ENCODE peak calls at places on chromosomes 11 and 22, in eight cellular contexts. N is skeletal muscle cell; T is lower lobe of right lung; J is DND-41; I is CD4-positive, CD25-positive, alpha-beta regulatory T cell; G is GM12865; U is astrocyte of the spinal cord; Z is endothelial cell of umbilical vein. Q is an unnamed sample.

GRCh38 chr11:3933165-3933628 is 77.7 kb downstream of the STIM1 start:
- DNase-seq in N (no peak), T (no peak), J (no peak), I (no peak), G (no peak), U (no peak), Z (no peak), Q (no peak)

GRCh38 chr11:26319906-26320305 is 12.0 kb upstream of the ANO3 start:
- DNase-seq in N (no peak), T (no peak), J (no peak), I (no peak), G (no peak), U (peak), Z (no peak), Q (no peak)

GRCh38 chr11:9662273-9662672 is 1.6 kb upstream of the SWAP70 start:
- DNase-seq in N (no peak), T (peak), J (no peak), I (no peak), G (peak), U (no peak), Z (no peak), Q (no peak)

GRCh38 chr22:25148149-25148691 is 51.4 kb upstream of the CRYBB3 start:
- DNase-seq in N (no peak), T (no peak), J (no peak), I (no peak), G (no peak), U (no peak), Z (peak), Q (no peak)

GRCh38 chr22:46432164-46433068 is 96.9 kb downstream of the TRMU start:
- DNase-seq in N (no peak), T (no peak), J (peak), I (peak), G (peak), U (no peak), Z (no peak), Q (peak)

GRCh38 chr11:123180574-123180973 is 14.5 kb downstream of the CLMP start:
- DNase-seq in N (no peak), T (no peak), J (no peak), I (no peak), G (no peak), U (no peak), Z (no peak), Q (no peak)

GRCh38 chr11:46160100-46160499 is 38.8 kb upstream of the PHF21A start:
- DNase-seq in N (no peak), T (no peak), J (no peak), I (no peak), G (no peak), U (no peak), Z (no peak), Q (no peak)

GRCh38 chr11:11253487-11253886 is 99.6 kb downstream of the CSNK2A3 start:
- DNase-seq in N (no peak), T (no peak), J (no peak), I (no peak), G (no peak), U (no peak), Z (no peak), Q (no peak)

GRCh38 chr22:30868663-30869385 is 99.8 kb downstream of the MORC2 start:
- DNase-seq in N (peak), T (peak), J (peak), I (no peak), G (no peak), U (peak), Z (peak), Q (peak)

GRCh38 chr11:2447951-2448650 is 3.3 kb downstream of the KCNQ1 start:
- DNase-seq in N (no peak), T (no peak), J (no peak), I (no peak), G (no peak), U (no peak), Z (no peak), Q (no peak)

GRCh38 chr11:103659138-103659734 is 377.2 kb upstream of the DDI1 start:
- DNase-seq in N (no peak), T (no peak), J (no peak), I (no peak), G (no peak), U (no peak), Z (peak), Q (no peak)

GRCh38 chr11:69605737-69606526 is 35.0 kb upstream of the CCND1 start:
- DNase-seq in N (no peak), T (no peak), J (no peak), I (no peak), G (no peak), U (no peak), Z (no peak), Q (no peak)

GRCh38 chr22:19504900-19505734 is 19.1 kb downstream of the CLDN5 start:
- DNase-seq in N (no peak), T (no peak), J (peak), I (no peak), G (no peak), U (no peak), Z (no peak), Q (peak)

GRCh38 chr22:44404341-44405020 is 91.7 kb upstream of the SHISAL1 start:
- DNase-seq in N (no peak), T (no peak), J (no peak), I (no peak), G (no peak), U (no peak), Z (no peak), Q (no peak)

GRCh38 chr22:32771761-32772160 is 29.7 kb upstream of the TIMP3 start:
- DNase-seq in N (no peak), T (no peak), J (peak), I (no peak), G (no peak), U (no peak), Z (no peak), Q (peak)

GRCh38 chr11:79440451-79441158 is at the start of gene TENM4:
- DNase-seq in N (peak), T (peak), J (no peak), I (no peak), G (peak), U (peak), Z (peak), Q (no peak)

GRCh38 chr11:130037058-130037457 is 32.6 kb upstream of the APLP2 start:
- DNase-seq in N (peak), T (no peak), J (no peak), I (no peak), G (no peak), U (peak), Z (peak), Q (no peak)

GRCh38 chr11:19656140-19656541 is 56.5 kb upstream of the NAV2 start:
- DNase-seq in N (no peak), T (no peak), J (no peak), I (no peak), G (no peak), U (no peak), Z (no peak), Q (no peak)

GRCh38 chr11:18617688-18618340 is 16.3 kb downstream of the SPTY2D1 start:
- DNase-seq in N (no peak), T (no peak), J (peak), I (peak), G (peak), U (peak), Z (peak), Q (peak)

GRCh38 chr11:117876341-117877119 is at the start of gene FXYD6:
- DNase-seq in N (no peak), T (no peak), J (peak), I (no peak), G (no peak), U (peak), Z (no peak), Q (no peak)

GRCh38 chr11:124801636-124802312 is 1.6 kb upstream of the MSANTD2 start:
- DNase-seq in N (no peak), T (no peak), J (no peak), I (no peak), G (no peak), U (no peak), Z (no peak), Q (no peak)

GRCh38 chr11:94588366-94588952 is 21.3 kb downstream of the PIWIL4 start:
- DNase-seq in N (no peak), T (no peak), J (no peak), I (no peak), G (no peak), U (no peak), Z (no peak), Q (no peak)

GRCh38 chr11:3674189-3674588 is 3.0 kb upstream of the CHRNA10 start:
- DNase-seq in N (peak), T (no peak), J (no peak), I (no peak), G (no peak), U (peak), Z (peak), Q (no peak)

GRCh38 chr22:24707477-24707816 is 67.1 kb downstream of the PIWIL3 start:
- DNase-seq in N (no peak), T (no peak), J (no peak), I (no peak), G (no peak), U (no peak), Z (no peak), Q (no peak)

GRCh38 chr11:61378713-61379313 is 13.6 kb upstream of the TMEM216 start:
- DNase-seq in N (peak), T (no peak), J (no peak), I (no peak), G (no peak), U (peak), Z (no peak), Q (no peak)

GRCh38 chr11:46918087-46918751 is at the start of gene LRP4:
- DNase-seq in N (no peak), T (no peak), J (peak), I (peak), G (peak), U (no peak), Z (no peak), Q (no peak)

GRCh38 chr22:50726643-50727340 is 11.2 kb upstream of the ACR start:
- DNase-seq in N (no peak), T (peak), J (no peak), I (no peak), G (no peak), U (no peak), Z (no peak), Q (no peak)

GRCh38 chr11:126282361-126282741 is 542 bp upstream of the TIRAP start:
- DNase-seq in N (no peak), T (no peak), J (no peak), I (peak), G (peak), U (peak), Z (no peak), Q (no peak)

GRCh38 chr22:27124336-27125023 is 467.1 kb downstream of the MIAT start:
- DNase-seq in N (no peak), T (no peak), J (no peak), I (no peak), G (no peak), U (no peak), Z (no peak), Q (no peak)

GRCh38 chr11:111162306-111162705 is 83.2 kb upstream of the POU2AF2 start:
- DNase-seq in N (no peak), T (no peak), J (no peak), I (no peak), G (no peak), U (peak), Z (no peak), Q (peak)

GRCh38 chr22:48586799-48587185 is 1240.9 kb downstream of the BRD1 start:
- DNase-seq in N (no peak), T (peak), J (no peak), I (no peak), G (no peak), U (no peak), Z (no peak), Q (no peak)

GRCh38 chr22:25898707-25899365 is 156.8 kb downstream of the MYO18B start:
- DNase-seq in N (no peak), T (no peak), J (no peak), I (no peak), G (peak), U (no peak), Z (no peak), Q (peak)

GRCh38 chr11:94623120-94623735 is 56.1 kb downstream of the PIWIL4 start:
- DNase-seq in N (peak), T (no peak), J (peak), I (peak), G (peak), U (peak), Z (peak), Q (peak)

GRCh38 chr11:111006207-111006606 is 239.3 kb upstream of the POU2AF2 start:
- DNase-seq in N (no peak), T (no peak), J (no peak), I (no peak), G (no peak), U (no peak), Z (no peak), Q (no peak)

GRCh38 chr22:22573047-22573889 is 14.2 kb upstream of the PRAME start:
- DNase-seq in N (no peak), T (no peak), J (no peak), I (no peak), G (no peak), U (no peak), Z (no peak), Q (no peak)

DNA sequence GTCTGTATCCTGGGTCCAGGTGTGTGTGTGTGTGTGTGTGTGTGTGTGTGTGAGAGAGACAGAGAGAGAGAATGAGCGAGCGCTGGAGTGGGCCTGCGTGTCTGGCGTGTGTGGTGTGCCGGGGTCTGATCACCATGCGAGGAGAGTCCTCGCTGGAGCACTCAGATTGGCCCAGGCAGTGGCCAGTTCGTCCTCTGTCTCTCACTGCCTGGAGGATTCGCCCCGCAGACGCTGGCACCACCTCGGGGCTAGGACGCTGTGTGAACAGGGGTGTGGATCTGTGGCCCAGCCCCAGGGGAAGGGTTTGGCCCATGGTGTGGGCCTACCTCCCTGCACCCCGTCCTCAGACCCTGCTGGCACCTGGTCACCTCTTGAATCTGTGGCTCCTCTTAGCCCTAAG is 11.6 kb upstream of the CACNA1I start:
- DNase-seq in N (no peak), T (no peak), J (no peak), I (no peak), G (no peak), U (no peak), Z (no peak), Q (no peak)
- H3K4me3 ChIP-seq in N (no peak), T (no peak), J (no peak), I (no peak), G (no peak), U (no peak), Z (no peak), Q (no peak)

GRCh38 chr11:57599381-57599780 is 1.9 kb downstream of the SERPING1 start:
- DNase-seq in N (no peak), T (no peak), J (no peak), I (no peak), G (no peak), U (no peak), Z (no peak), Q (no peak)
- H3K4me3 ChIP-seq in N (peak), T (peak), J (no peak), I (no peak), G (no peak), U (no peak), Z (no peak), Q (no peak)

DNA sequence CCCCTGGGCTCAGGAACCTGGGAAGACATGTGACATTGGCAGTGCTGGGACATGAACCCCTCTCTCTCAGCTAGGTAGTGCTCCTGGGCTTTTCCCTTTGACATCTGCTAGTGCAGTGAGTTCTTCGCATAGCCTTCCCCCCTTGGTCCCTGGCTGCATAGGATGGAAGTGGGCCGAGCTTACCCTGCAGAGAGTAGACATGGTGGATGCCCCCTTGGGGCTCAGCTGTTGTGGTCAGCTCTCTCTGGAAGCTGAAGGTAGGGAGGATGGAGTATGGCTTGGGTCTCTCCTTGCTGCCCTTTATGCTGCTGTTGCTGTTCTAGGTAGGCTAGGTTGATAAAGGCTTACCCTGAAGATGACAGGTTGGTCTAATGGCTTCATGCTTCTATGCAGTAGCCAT is 92.1 kb downstream of the ZBTB16 start:
- DNase-seq in N (no peak), T (no peak), J (no peak), I (no peak), G (no peak), U (no peak), Z (no peak), Q (no peak)
- H3K4me3 ChIP-seq in N (no peak), T (no peak), J (no peak), I (no peak), G (no peak), U (no peak), Z (no peak), Q (no peak)

GRCh38 chr11:119672597-119672996 is 56.4 kb downstream of the NECTIN1 start:
- DNase-seq in N (no peak), T (no peak), J (no peak), I (no peak), G (no peak), U (no peak), Z (no peak), Q (no peak)

GRCh38 chr11:119673389-119674336 is 55.3 kb downstream of the NECTIN1 start:
- DNase-seq in N (no peak), T (no peak), J (peak), I (no peak), G (peak), U (no peak), Z (no peak), Q (peak)

GRCh38 chr11:119671048-119671447 is 58.0 kb downstream of the NECTIN1 start:
- DNase-seq in N (peak), T (no peak), J (no peak), I (no peak), G (no peak), U (peak), Z (peak), Q (no peak)

GRCh38 chr11:119668685-119669084 is 60.3 kb downstream of the NECTIN1 start:
- DNase-seq in N (no peak), T (no peak), J (no peak), I (no peak), G (no peak), U (no peak), Z (no peak), Q (no peak)

GRCh38 chr11:119671561-119672015 is 57.4 kb downstream of the NECTIN1 start:
- DNase-seq in N (peak), T (no peak), J (no peak), I (no peak), G (no peak), U (peak), Z (peak), Q (no peak)
- H3K4me3 ChIP-seq in N (no peak), T (no peak), J (no peak), I (no peak), G (no peak), U (no peak), Z (no peak), Q (no peak)

GRCh38 chr11:66547662-66548009 is 933 bp downstream of the ACTN3 start:
- DNase-seq in N (no peak), T (no peak), J (no peak), I (no peak), G (no peak), U (no peak), Z (no peak), Q (no peak)

GRCh38 chr11:66545701-66546367 is at the start of gene ZDHHC24:
- DNase-seq in N (peak), T (peak), J (peak), I (peak), G (peak), U (peak), Z (peak), Q (peak)

GRCh38 chr11:66548041-66548440 is 1.3 kb downstream of the ACTN3 start:
- DNase-seq in N (no peak), T (no peak), J (no peak), I (no peak), G (no peak), U (no peak), Z (no peak), Q (no peak)

GRCh38 chr11:66546368-66546965 is at the start of gene ACTN3:
- DNase-seq in N (peak), T (no peak), J (no peak), I (peak), G (peak), U (no peak), Z (no peak), Q (no peak)

DNA sequence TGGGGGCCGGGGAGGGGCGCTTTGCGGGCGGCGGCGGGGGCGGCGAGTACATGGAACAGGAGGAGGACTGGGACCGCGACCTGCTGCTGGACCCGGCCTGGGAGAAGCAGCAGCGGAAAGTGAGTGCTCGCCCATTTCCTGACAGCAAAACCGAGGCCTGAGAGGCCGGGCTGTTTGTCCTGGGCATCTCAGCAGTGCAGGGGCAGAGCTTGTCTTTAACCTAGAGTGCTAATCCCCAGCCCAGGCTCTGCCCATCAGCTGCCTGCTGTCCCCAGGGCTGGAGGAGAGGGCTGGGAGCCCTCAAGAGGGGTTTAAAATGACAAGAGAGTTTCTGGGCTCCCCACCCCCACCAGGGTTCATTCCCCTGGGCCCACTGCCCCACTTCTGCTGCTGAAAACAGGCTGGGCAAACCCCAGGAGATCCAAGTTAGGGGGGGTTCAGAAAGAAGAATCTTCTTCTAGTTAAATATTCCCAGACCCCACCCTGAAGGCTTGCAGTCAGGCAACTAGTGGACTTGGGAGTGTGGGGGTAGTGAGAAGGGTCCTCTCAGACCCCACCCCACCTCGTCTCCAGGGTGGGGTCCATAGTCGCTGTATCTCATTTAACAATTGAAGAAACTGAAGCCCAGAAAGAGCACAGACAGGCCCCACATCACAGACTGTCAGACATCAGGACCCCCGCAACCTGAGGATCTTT is 411 bp downstream of the ACTN3 start:
- DNase-seq in N (no peak), T (no peak), J (no peak), I (no peak), G (peak), U (no peak), Z (no peak), Q (no peak)
- H3K4me3 ChIP-seq in N (no peak), T (peak), J (no peak), I (no peak), G (no peak), U (no peak), Z (no peak), Q (no peak)

GRCh38 chr11:57481915-57482781 is 21.8 kb downstream of the RTN4RL2 start:
- DNase-seq in N (no peak), T (no peak), J (no peak), I (no peak), G (no peak), U (no peak), Z (no peak), Q (no peak)
- H3K4me3 ChIP-seq in N (peak), T (no peak), J (no peak), I (no peak), G (no peak), U (no peak), Z (peak), Q (peak)

GRCh38 chr11:68269414-68270081 is 2.2 kb downstream of the C11orf24 start:
- DNase-seq in N (no peak), T (no peak), J (no peak), I (no peak), G (no peak), U (peak), Z (no peak), Q (no peak)

GRCh38 chr11:68270334-68271022 is 1.3 kb downstream of the C11orf24 start:
- DNase-seq in N (no peak), T (no peak), J (no peak), I (no peak), G (no peak), U (no peak), Z (no peak), Q (no peak)

GRCh38 chr11:68266121-68266891 is 5.5 kb downstream of the C11orf24 start:
- DNase-seq in N (no peak), T (no peak), J (no peak), I (no peak), G (peak), U (no peak), Z (no peak), Q (no peak)

GRCh38 chr11:68266936-68267880 is 4.6 kb downstream of the C11orf24 start:
- DNase-seq in N (no peak), T (no peak), J (no peak), I (no peak), G (no peak), U (no peak), Z (no peak), Q (no peak)

GRCh38 chr11:68267881-68268240 is 3.9 kb downstream of the C11orf24 start:
- DNase-seq in N (no peak), T (no peak), J (no peak), I (no peak), G (no peak), U (no peak), Z (no peak), Q (no peak)
- H3K4me3 ChIP-seq in N (no peak), T (no peak), J (no peak), I (no peak), G (no peak), U (no peak), Z (no peak), Q (no peak)